ENCODE peak calls at places on chromosomes 2 and 18, in four cellular contexts. U is sigmoid colon, B is stomach, H is psoas muscle. S is an unnamed sample.

GRCh38 chr18:29882620-29883019 is 1159.9 kb downstream of the DSC3 start:
- DNase-seq in B (no peak), H (no peak), U (no peak), S (no peak)

GRCh38 chr2:176709541-176709951 is 440.3 kb downstream of the MTX2 start:
- DNase-seq in B (no peak), H (peak; percentile 55), U (peak; percentile 69), S (no peak)

GRCh38 chr2:190879474-190880373 is 897 bp upstream of the GLS start:
- DNase-seq in B (no peak), U (no peak), H (no peak), S (no peak)

GRCh38 chr2:170276926-170277571 is 99.1 kb downstream of the MYO3B start:
- DNase-seq in B (no peak), H (no peak), U (no peak), S (no peak)

GRCh38 chr18:38318416-38318815 is 752.8 kb upstream of the CELF4 start:
- DNase-seq in U (no peak), B (no peak), H (no peak), S (no peak)

GRCh38 chr18:23300211-23300887 is 152.7 kb upstream of the RIOK3 start:
- DNase-seq in B (no peak), U (no peak), H (no peak), S (no peak)

GRCh38 chr2:210172219-210172575 is 988 bp upstream of the KANSL1L start:
- DNase-seq in U (no peak), H (no peak), B (no peak), S (no peak)

GRCh38 chr2:42045956-42046748 is 1.7 kb upstream of the PKDCC start:
- DNase-seq in H (no peak), B (no peak), U (no peak), S (no peak)

GRCh38 chr2:241467777-241468570 is 40.4 kb downstream of the STK25 start:
- DNase-seq in B (no peak), H (no peak), U (no peak), S (no peak)

GRCh38 chr2:230879891-230880290 is 15.1 kb downstream of the ITM2C start:
- DNase-seq in H (no peak), B (no peak), U (no peak), S (no peak)

GRCh38 chr2:28750316-28751101 is 1.1 kb upstream of the PPP1CB start:
- DNase-seq in B (no peak), U (peak; percentile 71), H (no peak), S (no peak)

GRCh38 chr2:636649-637405 is 40.4 kb downstream of the TMEM18 start:
- DNase-seq in H (peak; percentile 80), B (peak; percentile 77), U (peak; percentile 77), S (peak; percentile 77)

GRCh38 chr2:38535745-38536506 is 66.8 kb downstream of the HNRNPLL start:
- DNase-seq in H (peak; percentile 91), U (peak; percentile 93), B (peak; percentile 86), S (peak; percentile 90)

DNA sequence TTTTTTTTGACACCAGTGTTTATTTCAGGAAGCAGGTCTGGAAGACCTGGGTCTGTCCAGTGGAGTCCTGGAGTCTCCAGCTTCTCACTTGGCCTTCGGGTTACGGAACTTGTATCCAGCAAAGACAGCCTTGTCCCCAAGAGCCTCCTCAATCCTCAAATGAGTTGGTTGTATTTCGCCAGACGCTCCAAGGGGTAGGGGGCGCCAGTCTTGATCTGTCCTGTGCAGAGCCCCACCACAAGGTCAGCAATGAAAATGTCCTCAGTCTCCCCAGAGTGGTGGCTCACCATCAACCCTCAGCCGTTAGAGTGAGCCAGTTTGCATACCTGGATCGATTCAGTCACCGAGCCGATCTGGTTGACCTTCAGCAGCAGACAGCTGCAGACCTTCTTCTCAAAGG is 21.9 kb downstream of the ASXL2 start:
- DNase-seq in U (no peak), B (no peak), H (no peak), S (no peak)
- TF ChIP-seq CTCF in U (no peak), B (no peak), H (no peak), S (no peak)

GRCh38 chr2:218263817-218264611 is 3.2 kb downstream of the GPBAR1 start:
- DNase-seq in B (no peak), U (peak; percentile 64), H (peak; percentile 46), S (no peak)
- TF ChIP-seq CTCF in B (no peak), U (no peak), H (no peak), S (no peak)

GRCh38 chr18:24869285-24869684 is 408.8 kb downstream of the HRH4 start:
- DNase-seq in U (no peak), H (no peak), B (no peak), S (no peak)

GRCh38 chr18:24868331-24868730 is 407.9 kb downstream of the HRH4 start:
- DNase-seq in B (no peak), H (no peak), U (no peak), S (no peak)

GRCh38 chr18:24868760-24869237 is 408.4 kb downstream of the HRH4 start:
- DNase-seq in B (no peak), H (no peak), U (no peak), S (no peak)
- TF ChIP-seq CTCF in B (no peak), H (no peak), U (no peak), S (no peak)

GRCh38 chr2:14633031-14633430 is 514 bp downstream of the LRATD1 start:
- DNase-seq in B (peak; percentile 30), H (peak; percentile 47), U (no peak), S (no peak)

GRCh38 chr2:14633451-14634211 is 1.1 kb downstream of the LRATD1 start:
- DNase-seq in H (peak; percentile 48), B (no peak), U (peak; percentile 67), S (peak; percentile 67)

GRCh38 chr2:14634223-14634884 is 1.8 kb downstream of the LRATD1 start:
- DNase-seq in B (peak; percentile 93), U (peak; percentile 89), H (peak; percentile 83), S (peak; percentile 87)

GRCh38 chr2:14632133-14632936 is at the start of gene LRATD1:
- DNase-seq in B (peak; percentile 94), H (peak; percentile 86), U (peak; percentile 93), S (peak; percentile 88)

DNA sequence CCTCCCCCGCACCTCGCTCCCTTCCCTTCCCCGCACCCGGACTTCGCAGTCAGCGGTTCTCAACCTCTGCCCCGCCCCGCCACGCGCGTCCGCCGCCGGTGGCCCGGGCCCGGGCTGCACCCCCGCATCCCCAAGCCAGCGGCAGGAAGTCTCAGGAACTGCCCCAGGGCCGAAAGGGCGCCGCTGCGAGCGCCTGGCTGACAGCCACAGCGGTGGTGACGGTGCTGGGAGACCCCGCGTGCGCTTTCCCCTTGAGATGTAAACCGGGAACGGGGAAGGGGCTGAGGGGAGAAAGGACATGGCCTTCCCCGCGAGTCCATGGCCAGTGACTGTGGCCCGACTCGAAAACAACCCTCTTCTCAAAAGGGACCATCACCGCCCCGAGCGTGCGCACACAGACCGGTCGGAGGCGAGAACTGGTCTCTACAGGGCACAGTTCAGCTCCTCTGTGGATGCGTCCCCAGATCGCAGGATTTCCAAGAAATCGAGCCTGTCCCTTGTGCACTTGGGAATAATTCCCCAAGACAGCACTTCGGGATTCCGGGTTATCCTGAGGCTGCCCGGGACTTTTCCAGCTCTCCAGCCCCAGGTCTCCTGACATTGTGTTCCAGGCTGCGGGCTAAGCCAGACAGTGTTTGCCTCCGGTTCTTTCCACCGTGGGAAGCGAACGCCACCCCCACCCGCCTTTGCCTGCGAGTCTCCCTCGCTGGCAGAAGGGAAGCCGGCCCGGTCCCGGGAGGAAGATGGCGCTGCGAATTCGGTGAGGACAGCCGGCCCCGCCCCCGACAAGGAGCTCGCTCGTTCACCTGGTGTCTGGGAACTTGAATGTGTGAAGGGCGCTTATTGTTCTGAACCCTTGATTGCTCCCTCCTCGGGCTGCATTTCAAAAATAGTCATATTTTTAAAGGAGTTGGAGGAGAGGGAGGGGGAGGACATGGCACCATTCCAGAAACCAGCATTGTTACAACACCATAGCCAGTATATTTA is 2.7 kb downstream of the LRATD1 start:
- DNase-seq in U (peak; percentile 89), H (peak; percentile 65), B (peak; percentile 76), S (peak; percentile 80)
- TF ChIP-seq CTCF in U (no peak), H (no peak), B (no peak), S (no peak)

GRCh38 chr18:72697706-72698105 is 153.6 kb upstream of the CBLN2 start:
- DNase-seq in B (no peak), H (no peak), U (no peak), S (no peak)

GRCh38 chr18:72704202-72704601 is 160.1 kb upstream of the CBLN2 start:
- DNase-seq in B (no peak), U (no peak), H (no peak), S (no peak)

GRCh38 chr18:72700961-72701710 is 157.0 kb upstream of the CBLN2 start:
- DNase-seq in B (no peak), H (no peak), U (no peak), S (no peak)
- TF ChIP-seq CTCF in B (no peak), H (no peak), U (no peak), S (peak; percentile 75)

GRCh38 chr18:44744206-44745180 is 63.8 kb downstream of the SETBP1 start:
- DNase-seq in U (peak; percentile 75), B (no peak), H (peak; percentile 82), S (no peak)
- TF ChIP-seq CTCF in U (no peak), B (no peak), H (peak; percentile 29), S (peak; percentile 42)

DNA sequence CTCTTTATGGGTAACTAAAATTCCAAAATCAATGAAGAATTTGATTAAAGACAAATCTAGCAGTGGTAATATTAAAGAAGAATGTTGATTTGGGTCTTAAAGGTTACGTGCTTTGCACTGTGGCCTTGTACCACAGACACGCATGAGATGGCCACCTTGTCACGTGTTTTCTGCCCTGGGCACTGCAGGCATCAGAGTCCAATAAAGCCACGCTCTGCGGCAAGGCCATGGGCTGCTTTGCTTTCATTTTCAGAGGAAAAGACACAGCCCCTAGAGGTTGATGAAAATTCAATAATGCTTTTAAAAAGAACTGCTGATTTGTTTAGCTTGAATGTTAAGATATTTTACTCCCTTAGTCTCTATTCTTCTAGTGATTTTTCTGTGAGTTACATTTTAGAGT is 30.4 kb downstream of the AOX1 start:
- DNase-seq in U (no peak), H (no peak), B (no peak), S (no peak)
- TF ChIP-seq CTCF in U (no peak), H (no peak), B (no peak), S (no peak)